ENCODE peak calls at places on chromosome X, in seven cellular contexts. M is activated CD8-positive, alpha-beta memory T cell treated with anti-CD3 and anti-CD28 coated beads for 48 hours; I is NCI-H1092; A is stimulated activated CD4-positive, alpha-beta T cell treated with anti-CD3 and anti-CD28 coated beads, Interleukin-1b, Interleukin-23, amount 100 ng/mL, for 48 hours; W is dorsolateral prefrontal cortex; E is HEK293T; G is GM23338. O is an unnamed sample.

GRCh38 chrX:28659269-28659668 is 72.0 kb downstream of the IL1RAPL1 start:
- DNase-seq in M (no peak), A (no peak), E (peak), I (no peak), W (no peak), G (peak), O (no peak)

GRCh38 chrX:107747596-107748161 is 27.9 kb downstream of the TSC22D3 start:
- DNase-seq in M (no peak), E (peak), I (peak), G (no peak), W (no peak), A (no peak), O (no peak)

GRCh38 chrX:109632906-109633504 is 8.0 kb upstream of the KCNE5 start:
- DNase-seq in G (peak), W (no peak), I (no peak), E (peak), A (no peak), M (no peak), O (no peak)

GRCh38 chrX:12986886-12987285 is 12.0 kb downstream of the TMSB4X start:
- DNase-seq in M (no peak), E (no peak), W (no peak), G (no peak), I (no peak), A (no peak), O (no peak)

GRCh38 chrX:154486396-154487207 is at the start of gene UBL4A:
- DNase-seq in G (peak), A (peak), W (no peak), I (no peak), E (peak), M (peak), O (no peak)

GRCh38 chrX:24799078-24799477 is 105.4 kb downstream of the POLA1 start:
- DNase-seq in A (no peak), I (no peak), M (no peak), W (no peak), G (no peak), E (no peak), O (no peak)

GRCh38 chrX:129736491-129736890 is 2.3 kb upstream of the XPNPEP2 start:
- DNase-seq in A (no peak), M (no peak), E (no peak), I (no peak), W (no peak), G (no peak), O (no peak)

GRCh38 chrX:42290608-42291007 is 367.3 kb upstream of the CASK start:
- DNase-seq in M (no peak), W (no peak), E (peak), G (peak), I (no peak), A (no peak), O (no peak)

GRCh38 chrX:100976211-100976610 is 6.7 kb downstream of the ARL13A start:
- DNase-seq in E (no peak), M (no peak), A (no peak), G (no peak), I (no peak), W (no peak), O (no peak)

GRCh38 chrX:73562458-73562857 is 539 bp upstream of the CHIC1 start:
- DNase-seq in W (no peak), M (no peak), A (no peak), I (no peak), E (no peak), G (no peak), O (no peak)

GRCh38 chrX:16882188-16882587 is 12.0 kb upstream of the RBBP7 start:
- DNase-seq in G (no peak), I (peak), E (no peak), W (no peak), A (no peak), M (no peak), O (no peak)

GRCh38 chrX:74325130-74326059 is 21.4 kb downstream of the ZCCHC13 start:
- DNase-seq in M (no peak), E (no peak), G (peak), I (peak), A (no peak), W (no peak), O (no peak)

GRCh38 chrX:145609951-145610511 is 207.6 kb upstream of the SLITRK2 start:
- DNase-seq in A (no peak), M (no peak), I (no peak), W (no peak), E (no peak), G (no peak), O (no peak)

GRCh38 chrX:77953300-77953699 is 16.1 kb downstream of the PGAM4 start:
- DNase-seq in E (no peak), W (no peak), M (no peak), G (no peak), I (no peak), A (no peak), O (no peak)

GRCh38 chrX:8273451-8273894 is 102.4 kb upstream of the VCX2 start:
- DNase-seq in G (no peak), A (no peak), E (no peak), M (no peak), I (no peak), W (no peak), O (no peak)

GRCh38 chrX:72120798-72121197 is 10.9 kb downstream of the RTL5 start:
- DNase-seq in E (no peak), G (no peak), I (no peak), A (no peak), M (no peak), W (no peak), O (no peak)

GRCh38 chrX:30787012-30787411 is 102.0 kb downstream of the TAB3 start:
- DNase-seq in E (no peak), W (no peak), M (no peak), A (no peak), G (no peak), I (no peak), O (no peak)

GRCh38 chrX:129833153-129834004 is 10.3 kb downstream of the ZDHHC9 start:
- DNase-seq in M (no peak), E (no peak), A (no peak), G (no peak), I (no peak), W (peak), O (no peak)

GRCh38 chrX:103585421-103586313 is at the start of gene TCEAL4:
- DNase-seq in W (peak), A (peak), G (peak), E (peak), M (no peak), I (peak), O (peak)

GRCh38 chrX:108584617-108585211 is 145.1 kb downstream of the COL4A5 start:
- DNase-seq in E (peak), W (peak), M (no peak), I (no peak), A (no peak), G (peak), O (no peak)

GRCh38 chrX:2710041-2710471 is 19.0 kb downstream of the CD99 start:
- DNase-seq in M (no peak), G (no peak), E (no peak), A (peak), W (no peak), I (no peak), O (no peak)

GRCh38 chrX:72461766-72462165 is 110.9 kb downstream of the HDAC8 start:
- DNase-seq in I (no peak), A (no peak), E (no peak), W (no peak), G (no peak), M (no peak), O (no peak)

GRCh38 chrX:45735571-45735970 is 534.9 kb upstream of the DIPK2B start:
- DNase-seq in I (no peak), M (no peak), W (no peak), E (no peak), A (no peak), G (no peak), O (no peak)

GRCh38 chrX:55778322-55778721 is 60.8 kb downstream of the RRAGB start:
- DNase-seq in I (no peak), G (no peak), A (no peak), W (no peak), M (no peak), E (no peak), O (no peak)

O was measured in GOT3.